ENCODE peak calls at places on chromosomes 7 and 10, in five cellular contexts. O, X, R, B and S are unnamed samples.

GRCh38 chr7:77993823-77994222 is 195.2 kb downstream of the PHTF2 start:
- DNase-seq in O (no peak), X (no peak), R (no peak), B (no peak), S (no peak)

GRCh38 chr10:13453896-13454295 is 74.9 kb downstream of the BEND7 start:
- DNase-seq in O (no peak), X (no peak), R (peak; percentile 29), B (no peak), S (no peak)

GRCh38 chr10:127736222-127736914 is 617 bp upstream of the FOXI2 start:
- DNase-seq in O (no peak), X (no peak), R (no peak), B (no peak), S (no peak)

GRCh38 chr10:102410427-102411073 is 8.0 kb downstream of the PSD start:
- DNase-seq in O (no peak), X (peak; percentile 81), R (no peak), B (no peak), S (peak; percentile 57)

GRCh38 chr7:83130623-83131545 is 31.8 kb downstream of the PCLO start:
- DNase-seq in O (no peak), X (no peak), R (no peak), B (no peak), S (no peak)

GRCh38 chr7:149843566-149843965 is 5.4 kb downstream of the ZNF862 start:
- DNase-seq in O (no peak), X (no peak), R (no peak), B (no peak), S (no peak)

GRCh38 chr7:38929460-38930171 is 20.6 kb upstream of the VPS41 start:
- DNase-seq in O (no peak), X (no peak), R (peak; percentile 45), B (no peak), S (no peak)

GRCh38 chr10:61987951-61988379 is 86.5 kb downstream of the ARID5B start:
- DNase-seq in O (no peak), X (no peak), R (no peak), B (no peak), S (no peak)

GRCh38 chr7:157465597-157466348 is 129.0 kb downstream of the DNAJB6 start:
- DNase-seq in O (no peak), X (no peak), R (no peak), B (no peak), S (no peak)

GRCh38 chr7:20488850-20489249 is 126.6 kb upstream of the ABCB5 start:
- DNase-seq in O (no peak), X (no peak), R (no peak), B (no peak), S (no peak)

GRCh38 chr7:3710531-3710930 is 409.5 kb downstream of the SDK1 start:
- DNase-seq in O (no peak), X (no peak), R (no peak), B (no peak), S (no peak)

GRCh38 chr10:90779573-90779972 is 78.3 kb downstream of the HTR7 start:
- DNase-seq in O (no peak), X (no peak), R (no peak), B (no peak), S (no peak)

GRCh38 chr7:87933605-87933952 is 472 bp upstream of the ADAM22 start:
- DNase-seq in O (no peak), X (no peak), R (no peak), B (no peak), S (no peak)

GRCh38 chr7:104625956-104626355 is 297.6 kb downstream of the LHFPL3 start:
- DNase-seq in O (no peak), X (no peak), R (no peak), B (no peak), S (no peak)

GRCh38 chr10:87761892-87762291 is 56.1 kb downstream of the ATAD1 start:
- DNase-seq in O (no peak), X (no peak), R (no peak), B (no peak), S (no peak)

GRCh38 chr7:49670991-49671390 is 102.4 kb upstream of the VWC2 start:
- DNase-seq in O (no peak), X (no peak), R (no peak), B (no peak), S (no peak)

GRCh38 chr7:30656006-30656575 is 26.2 kb downstream of the CRHR2 start:
- DNase-seq in O (no peak), X (no peak), R (no peak), B (no peak), S (no peak)

GRCh38 chr10:13750299-13751190 is 163.8 kb downstream of the PRPF18 start:
- DNase-seq in O (no peak), X (no peak), R (no peak), B (no peak), S (no peak)

GRCh38 chr7:3162286-3162685 is 118.6 kb upstream of the CARD11 start:
- DNase-seq in O (no peak), X (no peak), R (no peak), B (no peak), S (no peak)

GRCh38 chr10:42984035-42984610 is 92.7 kb upstream of the RET start:
- DNase-seq in O (no peak), X (no peak), R (no peak), B (no peak), S (no peak)

GRCh38 chr10:7886056-7886455 is 67.8 kb downstream of the TAF3 start:
- DNase-seq in O (no peak), X (no peak), R (no peak), B (no peak), S (no peak)

GRCh38 chr10:132248455-132249231 is 59.1 kb downstream of the STK32C start:
- DNase-seq in O (no peak), X (peak; percentile 77), R (no peak), B (peak; percentile 62), S (no peak)

GRCh38 chr10:29731760-29732159 is 97.0 kb upstream of the SVIL start:
- DNase-seq in O (no peak), X (no peak), R (no peak), B (no peak), S (no peak)

GRCh38 chr7:4269746-4270145 is 412.3 kb upstream of the FOXK1 start:
- DNase-seq in O (no peak), X (no peak), R (no peak), B (no peak), S (no peak)

GRCh38 chr10:60894816-60895215 is 49.2 kb downstream of the RHOBTB1 start:
- DNase-seq in O (no peak), X (no peak), R (no peak), B (no peak), S (no peak)

GRCh38 chr10:28137907-28138880 is 139.3 kb upstream of the ODAD2 start:
- DNase-seq in O (no peak), X (no peak), R (no peak), B (no peak), S (no peak)

GRCh38 chr10:124588736-124589451 is 127.3 kb downstream of the LHPP start:
- DNase-seq in O (no peak), X (peak; percentile 38), R (no peak), B (no peak), S (peak; percentile 27)

GRCh38 chr10:101997803-101998202 is 58.2 kb downstream of the ARMH3 start:
- DNase-seq in O (no peak), X (no peak), R (no peak), B (no peak), S (no peak)

GRCh38 chr10:7486533-7486932 is 75.7 kb upstream of the SFMBT2 start:
- DNase-seq in O (no peak), X (no peak), R (no peak), B (no peak), S (no peak)

GRCh38 chr10:71773221-71773971 is at the start of gene VSIR:
- DNase-seq in O (peak; percentile 34), X (peak; percentile 85), R (peak; percentile 92), B (peak; percentile 94), S (peak; percentile 54)

GRCh38 chr7:68680235-68680872 is 917.9 kb upstream of the AUTS2 start:
- DNase-seq in O (no peak), X (no peak), R (no peak), B (no peak), S (no peak)

GRCh38 chr10:3193751-3194150 is 21.2 kb upstream of the PITRM1 start:
- DNase-seq in O (no peak), X (no peak), R (no peak), B (no peak), S (no peak)

GRCh38 chr10:102408728-102409603 is 9.6 kb downstream of the PSD start:
- DNase-seq in O (no peak), X (peak; percentile 84), R (no peak), B (peak; percentile 54), S (peak; percentile 69)

GRCh38 chr10:101262147-101262546 is 32.9 kb upstream of the LBX1 start:
- DNase-seq in O (no peak), X (no peak), R (no peak), B (no peak), S (no peak)

GRCh38 chr10:77195101-77195500 is 442.5 kb downstream of the KCNMA1 start:
- DNase-seq in O (peak; percentile 22), X (no peak), R (no peak), B (no peak), S (no peak)

GRCh38 chr7:74272305-74273038 is 16.7 kb upstream of the CLIP2 start:
- DNase-seq in O (peak; percentile 94), X (peak; percentile 34), R (peak; percentile 68), B (no peak), S (no peak)

GRCh38 chr7:13990984-13991790 is 1.7 kb upstream of the ETV1 start:
- DNase-seq in O (peak; percentile 93), X (peak; percentile 89), R (peak; percentile 95), B (peak; percentile 48), S (peak; percentile 90)